ENCODE peak calls at places on chromosomes 5 and 9, in five cellular contexts. L, U, T, M and I are unnamed samples. For H3K4me1, the result is how much of the 10 kb centered on the place peaks cover.

GRCh38 chr9:19373527-19373926 is 6.5 kb downstream of the RPS6 start:
- DNase-seq in L (no peak), U (no peak), T (no peak), M (no peak), I (no peak)

GRCh38 chr9:108053555-108054061 is 564.0 kb upstream of the KLF4 start:
- DNase-seq in L (peak), U (peak), T (peak), M (peak), I (peak)

GRCh38 chr5:143550985-143551630 is 147.6 kb upstream of the NR3C1 start:
- DNase-seq in L (no peak), U (no peak), T (no peak), M (no peak), I (no peak)

GRCh38 chr5:149014634-149015033 is 48.2 kb downstream of the SH3TC2 start:
- DNase-seq in L (no peak), U (no peak), T (no peak), M (no peak), I (no peak)

GRCh38 chr5:107855171-107855570 is 184.4 kb upstream of the EFNA5 start:
- DNase-seq in L (no peak), U (no peak), T (no peak), M (no peak), I (no peak)

GRCh38 chr5:180331647-180331950 is 21.5 kb downstream of the GFPT2 start:
- DNase-seq in L (peak), U (no peak), T (no peak), M (no peak), I (no peak)

GRCh38 chr5:53023969-53024368 is 34.8 kb downstream of the ITGA2 start:
- DNase-seq in L (no peak), U (no peak), T (peak), M (no peak), I (no peak)

GRCh38 chr5:59525957-59526356 is 367.6 kb downstream of the PDE4D start:
- DNase-seq in L (no peak), U (no peak), T (no peak), M (no peak), I (no peak)

GRCh38 chr9:32704343-32704742 is 68.9 kb upstream of the TAF1L start:
- DNase-seq in L (no peak), U (no peak), T (no peak), M (no peak), I (no peak)

GRCh38 chr5:78787763-78788162 is 139.2 kb upstream of the LHFPL2 start:
- DNase-seq in L (no peak), U (no peak), T (no peak), M (no peak), I (peak)

GRCh38 chr5:4653475-4653874 is 486.7 kb upstream of the ADAMTS16 start:
- DNase-seq in L (no peak), U (no peak), T (no peak), M (no peak), I (no peak)

GRCh38 chr5:127941646-127942045 is 141.9 kb upstream of the SLC12A2 start:
- DNase-seq in L (no peak), U (no peak), T (peak), M (no peak), I (no peak)

GRCh38 chr5:132459983-132460834 is 30.4 kb downstream of the IRF1 start:
- DNase-seq in L (peak), U (peak), T (no peak), M (peak), I (no peak)

GRCh38 chr5:91409304-91409703 is 26.2 kb upstream of the ARRDC3 start:
- DNase-seq in L (no peak), U (no peak), T (no peak), M (no peak), I (no peak)

GRCh38 chr9:100098241-100098886 is 436 bp downstream of the ERP44 start:
- DNase-seq in L (peak), U (peak), T (peak), M (peak), I (peak)

GRCh38 chr5:75536694-75537360 is 25.1 kb downstream of the POLK start:
- DNase-seq in L (no peak), U (no peak), T (no peak), M (no peak), I (no peak)

GRCh38 chr9:87718231-87718630 is 7.7 kb upstream of the CTSL start:
- DNase-seq in L (no peak), U (no peak), T (no peak), M (no peak), I (no peak)

GRCh38 chr9:133788045-133788818 is 50.1 kb upstream of the SARDH start:
- DNase-seq in L (no peak), U (no peak), T (no peak), M (no peak), I (peak)
- H3K4me1 ChIP-seq in L (half or more), U (under half), T (under half), M (under half), I (under half)

DNA sequence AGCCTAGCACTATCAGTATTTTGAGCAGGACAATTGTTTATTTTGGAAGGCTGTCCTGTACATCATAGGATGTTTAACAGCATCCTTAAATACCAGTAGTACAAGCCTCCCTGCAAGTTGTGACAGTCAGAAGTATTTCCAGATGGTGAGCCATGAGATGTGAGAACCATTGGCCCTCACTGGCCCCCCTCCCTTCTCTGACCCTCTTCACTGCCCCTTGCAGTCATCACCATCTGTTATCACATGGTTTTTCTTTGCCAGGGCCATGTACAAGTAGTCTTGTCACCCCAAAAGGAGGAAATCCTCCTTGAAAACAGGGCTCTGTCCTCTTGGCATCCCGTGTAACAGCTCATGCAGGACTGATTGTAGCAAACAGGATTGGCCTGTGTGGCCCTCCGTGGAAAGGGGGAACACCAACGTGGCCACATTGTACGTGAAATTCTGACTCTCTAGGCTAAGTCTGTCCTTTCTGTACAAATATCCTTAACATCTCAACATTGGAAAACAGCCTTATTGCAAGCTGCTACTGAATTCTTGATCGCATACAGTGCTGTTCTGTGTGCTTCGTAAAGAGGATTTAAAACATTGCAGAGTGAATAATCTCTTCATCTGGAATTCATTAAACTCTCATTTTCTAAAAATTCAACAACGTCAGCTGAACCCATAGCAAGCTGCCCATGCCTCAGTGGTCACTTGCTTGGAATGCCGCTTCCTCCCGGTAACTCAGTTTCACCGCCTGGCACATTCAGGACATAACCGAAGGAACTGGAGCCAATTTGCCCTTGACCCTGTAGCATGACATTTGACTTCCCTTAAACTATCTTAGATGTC is 171.8 kb downstream of the ATPSCKMT start:
- DNase-seq in L (no peak), U (no peak), T (no peak), M (no peak), I (no peak)
- H3K4me3 ChIP-seq in L (no peak), U (no peak), T (no peak), M (no peak), I (no peak)

GRCh38 chr5:150134198-150134588 is 21.5 kb downstream of the PDGFRB start:
- DNase-seq in L (no peak), U (no peak), T (no peak), M (no peak), I (no peak)
- H3K4me1 ChIP-seq in L (half or more), U (half or more), T (under half), M (half or more), I (under half)

DNA sequence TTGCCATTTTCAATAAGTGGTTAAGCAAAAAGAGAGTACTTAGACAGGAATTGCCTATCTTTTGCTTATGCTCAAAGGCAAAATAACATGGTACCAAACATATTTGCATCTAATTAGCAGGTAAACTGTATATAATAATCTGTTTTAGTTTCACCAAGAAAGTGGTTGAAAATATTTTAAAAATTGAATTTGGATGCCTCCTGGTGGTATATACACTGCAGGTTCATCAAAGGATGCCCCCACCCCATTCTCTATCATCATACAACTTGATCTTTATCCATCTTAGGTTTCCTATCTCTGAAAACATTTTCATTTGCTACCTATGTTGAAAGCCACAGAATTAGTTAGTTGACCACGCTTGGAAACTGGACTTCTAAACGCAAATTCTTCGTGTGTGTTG is 47.0 kb upstream of the MROH2B start:
- DNase-seq in L (no peak), U (no peak), T (no peak), M (no peak), I (no peak)
- H3K4me3 ChIP-seq in L (no peak), U (no peak), T (no peak), M (no peak), I (no peak)

GRCh38 chr5:38551020-38552017 is 5.1 kb downstream of the LIFR start:
- DNase-seq in L (no peak), U (no peak), T (peak), M (no peak), I (no peak)
- H3K4me1 ChIP-seq in L (under half), U (half or more), T (under half), M (half or more), I (under half)

GRCh38 chr9:133527444-133527920 is 2.7 kb upstream of the MYMK start:
- DNase-seq in L (no peak), U (no peak), T (peak), M (peak), I (peak)
- H3K4me3 ChIP-seq in L (no peak), U (no peak), T (no peak), M (peak), I (no peak)